ENCODE peak calls at places on chromosomes 4 and X, in eight cellular contexts. R is NCI-H146; C is HEK293T; P is NCI-H82; T is AG04450; W is activated naive CD8-positive, alpha-beta T cell treated with anti-CD3 and anti-CD28 coated beads, Interleukin-2, amount 50 U/mL, for 24 hours; D is posterior cingulate gyrus; J is substantia nigra. L is an unnamed sample.

GRCh38 chr4:165751882-165752281 is 121.2 kb upstream of the TLL1 start:
- DNase-seq in T (no peak), R (no peak), D (no peak), C (no peak), J (no peak), P (no peak), W (no peak), L (no peak)

GRCh38 chr4:180219080-180219479 is 2024.1 kb upstream of the TENM3 start:
- DNase-seq in P (no peak), R (no peak), J (no peak), C (no peak), T (no peak), D (no peak), W (no peak), L (no peak)

GRCh38 chr4:110449947-110450346 is 26.0 kb upstream of the ENPEP start:
- DNase-seq in W (no peak), R (no peak), T (no peak), P (no peak), J (no peak), D (no peak), C (no peak), L (no peak)

GRCh38 chr4:109682875-109683274 is 20.4 kb downstream of the CASP6 start:
- DNase-seq in D (no peak), W (no peak), P (no peak), R (peak), T (no peak), C (no peak), J (no peak), L (no peak)

GRCh38 chr4:60743654-60744053 is 456.5 kb upstream of the ADGRL3 start:
- DNase-seq in C (no peak), J (no peak), T (no peak), W (no peak), R (no peak), P (no peak), D (no peak), L (no peak)

GRCh38 chr4:48114396-48114795 is 19.7 kb downstream of the TXK start:
- DNase-seq in W (no peak), R (no peak), P (no peak), J (no peak), D (no peak), C (no peak), T (no peak), L (no peak)

GRCh38 chr4:173578956-173579355 is 48.9 kb upstream of the HAND2 start:
- DNase-seq in J (no peak), T (no peak), W (no peak), R (no peak), C (no peak), P (no peak), D (no peak), L (no peak)

GRCh38 chrX:44954562-44954961 is 81.6 kb downstream of the KDM6A start:
- DNase-seq in R (no peak), P (no peak), J (no peak), C (no peak), W (no peak), D (no peak), T (no peak), L (no peak)

GRCh38 chrX:122625239-122625638 is 558.8 kb upstream of the GRIA3 start:
- DNase-seq in W (no peak), R (no peak), P (peak), T (no peak), J (no peak), C (no peak), D (no peak), L (no peak)

GRCh38 chrX:39398973-39399268 is 597.7 kb downstream of the MID1IP1 start:
- DNase-seq in C (no peak), R (no peak), D (no peak), J (no peak), W (no peak), T (no peak), P (no peak), L (no peak)

GRCh38 chr4:75723117-75723801 is 1.1 kb upstream of the USO1 start:
- DNase-seq in D (no peak), R (peak), C (no peak), W (peak), J (no peak), P (peak), T (no peak), L (no peak)

GRCh38 chrX:16310326-16310725 is 143.0 kb downstream of the MAGEB17 start:
- DNase-seq in W (no peak), P (no peak), R (no peak), C (no peak), T (no peak), J (no peak), D (no peak), L (no peak)

GRCh38 chr4:90030953-90031352 is 96.2 kb upstream of the CCSER1 start:
- DNase-seq in P (peak), J (no peak), D (no peak), T (no peak), C (peak), W (no peak), R (no peak), L (no peak)

GRCh38 chr4:62449538-62449937 is 1249.4 kb downstream of the ADGRL3 start:
- DNase-seq in P (peak), J (no peak), C (no peak), T (no peak), D (no peak), R (peak), W (no peak), L (no peak)

GRCh38 chr4:56657128-56657527 is 24.0 kb downstream of the HOPX start:
- DNase-seq in D (no peak), R (no peak), T (no peak), W (no peak), J (no peak), C (no peak), P (no peak), L (no peak)

GRCh38 chr4:124710253-124710849 is 2.2 kb downstream of the ANKRD50 start:
- DNase-seq in P (peak), T (no peak), D (no peak), W (no peak), R (no peak), J (no peak), C (peak), L (no peak)

GRCh38 chr4:100895572-100896197 is 377.9 kb upstream of the EMCN start:
- DNase-seq in T (no peak), P (no peak), J (no peak), D (no peak), R (no peak), W (no peak), C (no peak), L (peak)

GRCh38 chr4:104491396-104491821 is 3.3 kb downstream of the CXXC4 start:
- DNase-seq in W (peak), P (peak), C (peak), D (peak), J (peak), T (no peak), R (peak), L (peak)

GRCh38 chrX:49171752-49172279 is at the start of gene PLP2:
- DNase-seq in R (peak), P (peak), J (no peak), C (no peak), T (no peak), W (peak), D (no peak), L (peak)

GRCh38 chrX:134191276-134191675 is 45.7 kb upstream of the CCDC160 start:
- DNase-seq in D (no peak), P (no peak), J (no peak), W (no peak), C (no peak), T (no peak), R (no peak), L (no peak)

GRCh38 chrX:65926095-65927019 is 113.5 kb downstream of the VSIG4 start:
- DNase-seq in J (no peak), R (no peak), D (no peak), W (peak), T (no peak), P (no peak), C (no peak), L (no peak)

GRCh38 chrX:138026211-138026610 is 460.3 kb downstream of the ZIC3 start:
- DNase-seq in R (peak), C (peak), W (no peak), P (peak), J (no peak), D (no peak), T (no peak), L (peak)

GRCh38 chr4:154911097-154911496 is 130.0 kb downstream of the RBM46 start:
- DNase-seq in T (no peak), D (no peak), W (no peak), J (no peak), P (peak), R (no peak), C (peak), L (no peak)

GRCh38 chr4:88286897-88287296 is 2.5 kb upstream of the PPM1K start:
- DNase-seq in P (no peak), W (no peak), J (no peak), C (no peak), R (no peak), D (no peak), T (no peak), L (no peak)

GRCh38 chrX:41002021-41002420 is 83.2 kb upstream of the USP9X start:
- DNase-seq in C (no peak), W (no peak), P (no peak), D (no peak), J (no peak), T (no peak), R (no peak), L (no peak)

GRCh38 chrX:128800138-128800537 is 723.2 kb downstream of the SMARCA1 start:
- DNase-seq in P (peak), C (no peak), J (no peak), W (no peak), T (no peak), D (no peak), R (peak), L (no peak)

GRCh38 chr4:54090804-54091623 is 8.9 kb upstream of the GSX2 start:
- DNase-seq in J (no peak), T (no peak), R (peak), W (no peak), D (no peak), C (no peak), P (peak), L (peak)

GRCh38 chr4:9880411-9881197 is 99.2 kb downstream of the DRD5 start:
- DNase-seq in P (no peak), T (no peak), C (no peak), R (no peak), W (no peak), J (no peak), D (no peak), L (no peak)

GRCh38 chr4:128868758-128869157 is 59.3 kb downstream of the JADE1 start:
- DNase-seq in C (no peak), R (no peak), W (no peak), T (no peak), P (no peak), J (no peak), D (no peak), L (no peak)

GRCh38 chr4:176841730-176842129 is 49.0 kb upstream of the VEGFC start:
- DNase-seq in D (no peak), P (peak), J (no peak), T (peak), W (no peak), C (no peak), R (no peak), L (no peak)

GRCh38 chrX:87475793-87476192 is 41.8 kb upstream of the KLHL4 start:
- DNase-seq in T (no peak), J (no peak), C (no peak), P (no peak), W (no peak), D (no peak), R (no peak), L (no peak)

GRCh38 chrX:111447298-111447697 is 35.3 kb upstream of the DCX start:
- DNase-seq in T (no peak), J (no peak), P (peak), D (peak), W (peak), C (peak), R (peak), L (peak)

GRCh38 chr4:181693517-181693916 is 549.7 kb upstream of the TENM3 start:
- DNase-seq in W (no peak), P (no peak), D (no peak), T (no peak), R (no peak), J (no peak), C (no peak), L (no peak)

GRCh38 chr4:75547647-75548387 is 8.0 kb upstream of the ODAPH start:
- DNase-seq in W (no peak), C (no peak), R (peak), J (no peak), P (peak), D (no peak), T (no peak), L (no peak)

L was measured in GM10248.